ENCODE peak calls at places on chromosomes 6 and 20, in ten cellular contexts. One of them, this sample, is unnamed. For H3K27me3, the result is how much of the 10 kb centered on the place peaks cover.

GRCh38 chr20:63126876-63127699 is 88.8 kb downstream of the YTHDF1 start:
- DNase-seq in SJSA1: no peak
- DNase-seq in CD8-positive, alpha-beta T cell: no peak
- DNase-seq in transverse colon: no peak
- DNase-seq in heart right ventricle: peak
- DNase-seq in SK-N-SH: no peak
- DNase-seq in psoas muscle: peak
- DNase-seq in brain microvascular endothelial cell: no peak
- DNase-seq in fibroblast of lung: no peak
- DNase-seq in body of pancreas: no peak
- DNase-seq in this sample: no peak

GRCh38 chr6:170307080-170307545 is 555 bp downstream of the FAM120B start:
- DNase-seq in SK-N-SH: no peak
- DNase-seq in body of pancreas: no peak
- DNase-seq in fibroblast of lung: no peak
- DNase-seq in CD8-positive, alpha-beta T cell: no peak
- DNase-seq in brain microvascular endothelial cell: no peak
- DNase-seq in transverse colon: no peak
- DNase-seq in psoas muscle: no peak
- DNase-seq in SJSA1: peak
- DNase-seq in heart right ventricle: no peak
- DNase-seq in this sample: no peak

GRCh38 chr6:6646384-6646783 is 57.9 kb downstream of the LY86 start:
- DNase-seq in fibroblast of lung: no peak
- DNase-seq in transverse colon: no peak
- DNase-seq in CD8-positive, alpha-beta T cell: no peak
- DNase-seq in SJSA1: no peak
- DNase-seq in psoas muscle: no peak
- DNase-seq in body of pancreas: no peak
- DNase-seq in brain microvascular endothelial cell: no peak
- DNase-seq in heart right ventricle: no peak
- DNase-seq in SK-N-SH: no peak
- DNase-seq in this sample: no peak

GRCh38 chr6:148203970-148204369 is 138.7 kb upstream of the SASH1 start:
- DNase-seq in SJSA1: peak
- DNase-seq in psoas muscle: no peak
- DNase-seq in transverse colon: no peak
- DNase-seq in CD8-positive, alpha-beta T cell: peak
- DNase-seq in SK-N-SH: no peak
- DNase-seq in brain microvascular endothelial cell: peak
- DNase-seq in body of pancreas: no peak
- DNase-seq in fibroblast of lung: peak
- DNase-seq in heart right ventricle: no peak
- DNase-seq in this sample: peak

GRCh38 chr20:6269163-6269873 is 146.5 kb upstream of the FERMT1 start:
- DNase-seq in body of pancreas: no peak
- DNase-seq in SJSA1: no peak
- DNase-seq in fibroblast of lung: no peak
- DNase-seq in transverse colon: no peak
- DNase-seq in CD8-positive, alpha-beta T cell: no peak
- DNase-seq in psoas muscle: no peak
- DNase-seq in brain microvascular endothelial cell: no peak
- DNase-seq in heart right ventricle: no peak
- DNase-seq in SK-N-SH: no peak
- DNase-seq in this sample: peak

GRCh38 chr6:15358579-15359327 is 112.9 kb downstream of the JARID2 start:
- DNase-seq in fibroblast of lung: no peak
- DNase-seq in SK-N-SH: no peak
- DNase-seq in heart right ventricle: no peak
- DNase-seq in psoas muscle: no peak
- DNase-seq in body of pancreas: no peak
- DNase-seq in CD8-positive, alpha-beta T cell: no peak
- DNase-seq in brain microvascular endothelial cell: peak
- DNase-seq in SJSA1: no peak
- DNase-seq in transverse colon: no peak
- DNase-seq in this sample: no peak

GRCh38 chr6:161279677-161280365 is 6.0 kb upstream of the AGPAT4 start:
- DNase-seq in CD8-positive, alpha-beta T cell: no peak
- DNase-seq in body of pancreas: no peak
- DNase-seq in transverse colon: no peak
- DNase-seq in SK-N-SH: no peak
- DNase-seq in brain microvascular endothelial cell: no peak
- DNase-seq in fibroblast of lung: peak
- DNase-seq in SJSA1: no peak
- DNase-seq in heart right ventricle: no peak
- DNase-seq in psoas muscle: no peak
- DNase-seq in this sample: no peak

GRCh38 chr6:79833806-79834205 is 113.5 kb downstream of the ELOVL4 start:
- DNase-seq in fibroblast of lung: peak
- DNase-seq in heart right ventricle: no peak
- DNase-seq in CD8-positive, alpha-beta T cell: no peak
- DNase-seq in body of pancreas: no peak
- DNase-seq in transverse colon: no peak
- DNase-seq in brain microvascular endothelial cell: no peak
- DNase-seq in psoas muscle: no peak
- DNase-seq in SK-N-SH: no peak
- DNase-seq in SJSA1: no peak
- DNase-seq in this sample: no peak

GRCh38 chr6:24961852-24962251 is 26.1 kb upstream of the RIPOR2 start:
- DNase-seq in heart right ventricle: no peak
- DNase-seq in CD8-positive, alpha-beta T cell: no peak
- DNase-seq in SK-N-SH: no peak
- DNase-seq in body of pancreas: no peak
- DNase-seq in transverse colon: no peak
- DNase-seq in SJSA1: no peak
- DNase-seq in psoas muscle: no peak
- DNase-seq in fibroblast of lung: no peak
- DNase-seq in brain microvascular endothelial cell: no peak
- DNase-seq in this sample: no peak

GRCh38 chr6:24963887-24964570 is 28.3 kb upstream of the RIPOR2 start:
- DNase-seq in SJSA1: no peak
- DNase-seq in transverse colon: peak
- DNase-seq in heart right ventricle: no peak
- DNase-seq in CD8-positive, alpha-beta T cell: no peak
- DNase-seq in fibroblast of lung: no peak
- DNase-seq in psoas muscle: no peak
- DNase-seq in brain microvascular endothelial cell: no peak
- DNase-seq in SK-N-SH: no peak
- DNase-seq in body of pancreas: no peak
- DNase-seq in this sample: no peak

GRCh38 chr6:24959333-24959732 is 23.6 kb upstream of the RIPOR2 start:
- DNase-seq in SJSA1: no peak
- DNase-seq in SK-N-SH: no peak
- DNase-seq in heart right ventricle: no peak
- DNase-seq in body of pancreas: no peak
- DNase-seq in transverse colon: no peak
- DNase-seq in CD8-positive, alpha-beta T cell: no peak
- DNase-seq in psoas muscle: no peak
- DNase-seq in brain microvascular endothelial cell: no peak
- DNase-seq in fibroblast of lung: no peak
- DNase-seq in this sample: no peak

GRCh38 chr6:24960991-24961475 is 25.3 kb upstream of the RIPOR2 start:
- DNase-seq in transverse colon: peak
- DNase-seq in body of pancreas: no peak
- DNase-seq in brain microvascular endothelial cell: no peak
- DNase-seq in SJSA1: no peak
- DNase-seq in psoas muscle: no peak
- DNase-seq in CD8-positive, alpha-beta T cell: peak
- DNase-seq in fibroblast of lung: no peak
- DNase-seq in SK-N-SH: no peak
- DNase-seq in heart right ventricle: no peak
- DNase-seq in this sample: no peak
- H3K4me3 ChIP-seq in transverse colon: no peak
- H3K4me3 ChIP-seq in body of pancreas: no peak
- H3K4me3 ChIP-seq in brain microvascular endothelial cell: no peak
- H3K4me3 ChIP-seq in SJSA1: no peak
- H3K4me3 ChIP-seq in psoas muscle: no peak
- H3K4me3 ChIP-seq in CD8-positive, alpha-beta T cell: peak
- H3K4me3 ChIP-seq in fibroblast of lung: no peak
- H3K4me3 ChIP-seq in SK-N-SH: no peak
- H3K4me3 ChIP-seq in heart right ventricle: no peak
- H3K4me3 ChIP-seq in this sample: no peak

GRCh38 chr6:166167801-166168615 is at the start of gene TBXT:
- DNase-seq in transverse colon: no peak
- DNase-seq in psoas muscle: no peak
- DNase-seq in SJSA1: no peak
- DNase-seq in brain microvascular endothelial cell: no peak
- DNase-seq in CD8-positive, alpha-beta T cell: no peak
- DNase-seq in fibroblast of lung: no peak
- DNase-seq in body of pancreas: no peak
- DNase-seq in SK-N-SH: no peak
- DNase-seq in heart right ventricle: no peak
- DNase-seq in this sample: no peak
- H3K27me3 ChIP-seq in transverse colon: half or more
- H3K27me3 ChIP-seq in psoas muscle: under half
- H3K27me3 ChIP-seq in SJSA1: half or more
- H3K27me3 ChIP-seq in brain microvascular endothelial cell: half or more
- H3K27me3 ChIP-seq in CD8-positive, alpha-beta T cell: under half
- H3K27me3 ChIP-seq in fibroblast of lung: under half
- H3K27me3 ChIP-seq in body of pancreas: under half
- H3K27me3 ChIP-seq in SK-N-SH: half or more
- H3K27me3 ChIP-seq in heart right ventricle: under half
- H3K27me3 ChIP-seq in this sample: under half

GRCh38 chr6:29975561-29975907 is 33.2 kb downstream of the HLA-A start:
- DNase-seq in SK-N-SH: no peak
- DNase-seq in body of pancreas: no peak
- DNase-seq in transverse colon: no peak
- DNase-seq in psoas muscle: no peak
- DNase-seq in heart right ventricle: no peak
- DNase-seq in CD8-positive, alpha-beta T cell: no peak
- DNase-seq in SJSA1: no peak
- DNase-seq in fibroblast of lung: no peak
- DNase-seq in brain microvascular endothelial cell: no peak
- DNase-seq in this sample: no peak
- H3K4me3 ChIP-seq in SK-N-SH: no peak
- H3K4me3 ChIP-seq in body of pancreas: no peak
- H3K4me3 ChIP-seq in transverse colon: no peak
- H3K4me3 ChIP-seq in psoas muscle: peak
- H3K4me3 ChIP-seq in heart right ventricle: peak
- H3K4me3 ChIP-seq in CD8-positive, alpha-beta T cell: peak
- H3K4me3 ChIP-seq in SJSA1: no peak
- H3K4me3 ChIP-seq in fibroblast of lung: no peak
- H3K4me3 ChIP-seq in brain microvascular endothelial cell: no peak
- H3K4me3 ChIP-seq in this sample: no peak

DNA sequence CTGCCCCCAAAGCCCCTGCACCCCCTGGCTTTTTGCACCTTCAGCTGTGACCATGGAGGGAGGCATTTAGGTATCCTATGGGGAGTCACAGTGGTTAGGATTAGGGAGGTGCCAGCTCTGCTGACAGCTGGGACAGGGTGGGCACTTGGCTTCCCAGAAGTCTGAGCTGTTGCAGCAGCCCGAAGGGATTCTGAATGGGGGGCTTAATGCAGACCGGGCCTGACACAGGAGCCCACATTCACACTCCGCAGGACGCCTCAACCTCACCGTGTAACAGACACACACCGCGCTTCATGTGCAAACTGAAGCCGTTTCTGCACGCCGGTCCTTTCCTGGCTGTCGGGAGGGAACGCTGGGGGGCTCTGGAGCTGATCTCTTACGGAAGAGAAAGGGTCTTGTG is 1.9 kb downstream of the EBF4 start:
- DNase-seq in CD8-positive, alpha-beta T cell: no peak
- DNase-seq in brain microvascular endothelial cell: no peak
- DNase-seq in psoas muscle: no peak
- DNase-seq in fibroblast of lung: no peak
- DNase-seq in heart right ventricle: no peak
- DNase-seq in transverse colon: no peak
- DNase-seq in SJSA1: no peak
- DNase-seq in SK-N-SH: no peak
- DNase-seq in body of pancreas: no peak
- DNase-seq in this sample: no peak
- H3K27me3 ChIP-seq in CD8-positive, alpha-beta T cell: under half
- H3K27me3 ChIP-seq in brain microvascular endothelial cell: under half
- H3K27me3 ChIP-seq in psoas muscle: under half
- H3K27me3 ChIP-seq in fibroblast of lung: under half
- H3K27me3 ChIP-seq in heart right ventricle: under half
- H3K27me3 ChIP-seq in transverse colon: half or more
- H3K27me3 ChIP-seq in SJSA1: under half
- H3K27me3 ChIP-seq in SK-N-SH: under half
- H3K27me3 ChIP-seq in body of pancreas: under half
- H3K27me3 ChIP-seq in this sample: under half

DNA sequence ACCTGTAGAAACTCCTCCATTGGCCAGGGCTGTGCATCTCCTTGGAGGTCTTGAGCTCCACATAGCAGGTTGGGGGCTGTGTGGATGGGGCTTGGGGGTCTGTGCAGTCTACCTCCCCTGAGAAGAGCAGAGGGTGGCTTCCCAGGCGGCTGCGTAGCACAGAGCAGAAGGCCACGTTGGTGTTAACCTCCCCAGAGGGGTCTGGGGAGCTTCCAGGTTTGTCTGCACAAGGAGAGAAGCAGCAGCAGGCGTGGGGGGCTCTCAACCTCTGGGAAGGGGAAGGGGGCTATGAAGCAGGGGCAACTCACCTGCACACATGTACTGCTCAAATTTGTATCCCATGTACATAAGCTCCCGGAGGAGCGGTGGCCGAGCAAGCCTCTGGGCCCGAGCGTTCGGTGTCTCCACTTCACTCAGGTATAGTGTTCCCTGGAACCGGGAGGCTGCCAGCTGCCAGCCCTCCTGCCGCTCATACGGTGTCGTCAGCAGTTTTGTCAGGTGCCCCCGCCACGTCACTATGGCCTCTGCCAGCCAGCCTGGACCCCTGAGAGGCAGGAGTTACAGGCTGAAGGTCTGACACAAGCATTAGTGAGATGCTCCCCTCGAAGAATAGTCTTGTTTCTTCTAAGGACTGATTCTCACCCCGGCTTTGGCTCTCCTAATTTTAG is 1.2 kb downstream of the DXO start:
- DNase-seq in SJSA1: no peak
- DNase-seq in transverse colon: peak
- DNase-seq in fibroblast of lung: no peak
- DNase-seq in CD8-positive, alpha-beta T cell: no peak
- DNase-seq in psoas muscle: peak
- DNase-seq in body of pancreas: peak
- DNase-seq in brain microvascular endothelial cell: no peak
- DNase-seq in SK-N-SH: peak
- DNase-seq in heart right ventricle: no peak
- DNase-seq in this sample: no peak
- H3K4me3 ChIP-seq in SJSA1: peak
- H3K4me3 ChIP-seq in transverse colon: no peak
- H3K4me3 ChIP-seq in fibroblast of lung: peak
- H3K4me3 ChIP-seq in CD8-positive, alpha-beta T cell: peak
- H3K4me3 ChIP-seq in psoas muscle: peak
- H3K4me3 ChIP-seq in body of pancreas: no peak
- H3K4me3 ChIP-seq in brain microvascular endothelial cell: peak
- H3K4me3 ChIP-seq in SK-N-SH: peak
- H3K4me3 ChIP-seq in heart right ventricle: no peak
- H3K4me3 ChIP-seq in this sample: peak